ENCODE peak calls at places on chromosomes 12 and 14, in five cellular contexts. One of them, this sample, is unnamed.

GRCh38 chr14:28635387-28635786 is 131.2 kb upstream of the FOXG1 start:
- DNase-seq in K562: peak; percentile 7
- DNase-seq in GM12878: no peak
- DNase-seq in HepG2: peak; percentile 39
- DNase-seq in H1: no peak
- DNase-seq in this sample: peak; percentile 29

GRCh38 chr14:105876158-105876557 is 349.8 kb downstream of the TMEM121 start:
- DNase-seq in K562: no peak
- DNase-seq in GM12878: no peak
- DNase-seq in HepG2: no peak
- DNase-seq in H1: no peak
- DNase-seq in this sample: no peak

GRCh38 chr12:121036810-121037326 is 2.2 kb downstream of the OASL start:
- DNase-seq in K562: no peak
- DNase-seq in GM12878: no peak
- DNase-seq in HepG2: no peak
- DNase-seq in H1: no peak
- DNase-seq in this sample: no peak

GRCh38 chr12:27781680-27782079 is 1.6 kb upstream of the MANSC4 start:
- DNase-seq in K562: no peak
- DNase-seq in GM12878: no peak
- DNase-seq in HepG2: no peak
- DNase-seq in H1: no peak
- DNase-seq in this sample: no peak

GRCh38 chr14:65864993-65865392 is 452.5 kb downstream of the FUT8 start:
- DNase-seq in K562: no peak
- DNase-seq in GM12878: no peak
- DNase-seq in HepG2: no peak
- DNase-seq in H1: no peak
- DNase-seq in this sample: no peak

GRCh38 chr12:106125351-106126085 is 13.2 kb downstream of the NUAK1 start:
- DNase-seq in K562: no peak
- DNase-seq in GM12878: no peak
- DNase-seq in HepG2: no peak
- DNase-seq in H1: no peak
- DNase-seq in this sample: no peak

GRCh38 chr12:49086116-49086515 is 8.5 kb downstream of the DHH start:
- DNase-seq in K562: no peak
- DNase-seq in GM12878: no peak
- DNase-seq in HepG2: no peak
- DNase-seq in H1: no peak
- DNase-seq in this sample: no peak

GRCh38 chr14:54814076-54814475 is 88.5 kb downstream of the GCH1 start:
- DNase-seq in K562: peak; percentile 55
- DNase-seq in GM12878: no peak
- DNase-seq in HepG2: no peak
- DNase-seq in H1: peak; percentile 83
- DNase-seq in this sample: peak; percentile 73

GRCh38 chr12:4027412-4027811 is 154.2 kb upstream of the PARP11 start:
- DNase-seq in K562: no peak
- DNase-seq in GM12878: no peak
- DNase-seq in HepG2: peak; percentile 48
- DNase-seq in H1: no peak
- DNase-seq in this sample: no peak

GRCh38 chr12:989751-990278 is 1.2 kb upstream of the ERC1 start:
- DNase-seq in K562: no peak
- DNase-seq in GM12878: no peak
- DNase-seq in HepG2: peak; percentile 66
- DNase-seq in H1: no peak
- DNase-seq in this sample: peak; percentile 75

GRCh38 chr12:18549598-18549997 is 188.2 kb downstream of the PLCZ1 start:
- DNase-seq in K562: no peak
- DNase-seq in GM12878: no peak
- DNase-seq in HepG2: no peak
- DNase-seq in H1: no peak
- DNase-seq in this sample: no peak

GRCh38 chr14:62897057-62897456 is 148.2 kb downstream of the KCNH5 start:
- DNase-seq in K562: no peak
- DNase-seq in GM12878: no peak
- DNase-seq in HepG2: no peak
- DNase-seq in H1: no peak
- DNase-seq in this sample: no peak

GRCh38 chr12:15601210-15601800 is 187.9 kb downstream of the EPS8 start:
- DNase-seq in K562: no peak
- DNase-seq in GM12878: no peak
- DNase-seq in HepG2: no peak
- DNase-seq in H1: no peak
- DNase-seq in this sample: peak; percentile 62

GRCh38 chr14:35875296-35875695 is 49.2 kb downstream of the BRMS1L start:
- DNase-seq in K562: no peak
- DNase-seq in GM12878: no peak
- DNase-seq in HepG2: no peak
- DNase-seq in H1: no peak
- DNase-seq in this sample: no peak

GRCh38 chr14:75675265-75675960 is 14.4 kb downstream of the TTLL5 start:
- DNase-seq in K562: no peak
- DNase-seq in GM12878: no peak
- DNase-seq in HepG2: no peak
- DNase-seq in H1: no peak
- DNase-seq in this sample: no peak

GRCh38 chr12:39777465-39777864 is 157.9 kb upstream of the ABCD2 start:
- DNase-seq in K562: no peak
- DNase-seq in GM12878: no peak
- DNase-seq in HepG2: no peak
- DNase-seq in H1: no peak
- DNase-seq in this sample: no peak

GRCh38 chr12:47896633-47897032 is 8.2 kb downstream of the VDR start:
- DNase-seq in K562: no peak
- DNase-seq in GM12878: no peak
- DNase-seq in HepG2: no peak
- DNase-seq in H1: no peak
- DNase-seq in this sample: peak; percentile 41

GRCh38 chr12:56574210-56574609 is 52.6 kb downstream of the RBMS2 start:
- DNase-seq in K562: no peak
- DNase-seq in GM12878: no peak
- DNase-seq in HepG2: no peak
- DNase-seq in H1: no peak
- DNase-seq in this sample: no peak

GRCh38 chr12:98606367-98606985 is 13.0 kb downstream of the SLC25A3 start:
- DNase-seq in K562: no peak
- DNase-seq in GM12878: no peak
- DNase-seq in HepG2: no peak
- DNase-seq in H1: no peak
- DNase-seq in this sample: no peak

GRCh38 chr12:29242921-29243431 is 93.9 kb downstream of the FAR2 start:
- DNase-seq in K562: no peak
- DNase-seq in GM12878: no peak
- DNase-seq in HepG2: no peak
- DNase-seq in H1: no peak
- DNase-seq in this sample: no peak

GRCh38 chr12:102990419-102990818 is 32.9 kb downstream of the ASCL1 start:
- DNase-seq in K562: no peak
- DNase-seq in GM12878: no peak
- DNase-seq in HepG2: no peak
- DNase-seq in H1: no peak
- DNase-seq in this sample: no peak

GRCh38 chr12:57110189-57111045 is 745 bp downstream of the STAT6 start:
- DNase-seq in K562: peak; percentile 78
- DNase-seq in GM12878: no peak
- DNase-seq in HepG2: peak; percentile 77
- DNase-seq in H1: peak; percentile 93
- DNase-seq in this sample: peak; percentile 75

GRCh38 chr12:124273630-124274029 is 21.3 kb upstream of the RFLNA start:
- DNase-seq in K562: peak; percentile 85
- DNase-seq in GM12878: peak; percentile 37
- DNase-seq in HepG2: peak; percentile 90
- DNase-seq in H1: peak; percentile 66
- DNase-seq in this sample: peak; percentile 77

GRCh38 chr12:96143392-96143791 is 50.8 kb upstream of the ELK3 start:
- DNase-seq in K562: no peak
- DNase-seq in GM12878: no peak
- DNase-seq in HepG2: no peak
- DNase-seq in H1: no peak
- DNase-seq in this sample: no peak

GRCh38 chr12:93741741-93742085 is 64.5 kb downstream of the CRADD start:
- DNase-seq in K562: peak; percentile 21
- DNase-seq in GM12878: no peak
- DNase-seq in HepG2: peak; percentile 4
- DNase-seq in H1: peak; percentile 57
- DNase-seq in this sample: peak; percentile 29

GRCh38 chr12:89856431-89856830 is 147.8 kb upstream of the ATP2B1 start:
- DNase-seq in K562: no peak
- DNase-seq in GM12878: peak; percentile 85
- DNase-seq in HepG2: no peak
- DNase-seq in H1: no peak
- DNase-seq in this sample: no peak

GRCh38 chr14:32757568-32757967 is 181.1 kb upstream of the NPAS3 start:
- DNase-seq in K562: no peak
- DNase-seq in GM12878: no peak
- DNase-seq in HepG2: no peak
- DNase-seq in H1: no peak
- DNase-seq in this sample: no peak

GRCh38 chr12:64189530-64189929 is 32.6 kb downstream of the KICS2 start:
- DNase-seq in K562: no peak
- DNase-seq in GM12878: no peak
- DNase-seq in HepG2: no peak
- DNase-seq in H1: no peak
- DNase-seq in this sample: no peak

GRCh38 chr12:89976866-89977265 is 268.2 kb upstream of the ATP2B1 start:
- DNase-seq in K562: no peak
- DNase-seq in GM12878: no peak
- DNase-seq in HepG2: no peak
- DNase-seq in H1: no peak
- DNase-seq in this sample: no peak

GRCh38 chr14:68441532-68441931 is 351.3 kb downstream of the ZFP36L1 start:
- DNase-seq in K562: no peak
- DNase-seq in GM12878: no peak
- DNase-seq in HepG2: no peak
- DNase-seq in H1: no peak
- DNase-seq in this sample: no peak

GRCh38 chr14:69873877-69874780 is 5.1 kb upstream of the SMOC1 start:
- DNase-seq in K562: no peak
- DNase-seq in GM12878: no peak
- DNase-seq in HepG2: no peak
- DNase-seq in H1: no peak
- DNase-seq in this sample: no peak

DNA sequence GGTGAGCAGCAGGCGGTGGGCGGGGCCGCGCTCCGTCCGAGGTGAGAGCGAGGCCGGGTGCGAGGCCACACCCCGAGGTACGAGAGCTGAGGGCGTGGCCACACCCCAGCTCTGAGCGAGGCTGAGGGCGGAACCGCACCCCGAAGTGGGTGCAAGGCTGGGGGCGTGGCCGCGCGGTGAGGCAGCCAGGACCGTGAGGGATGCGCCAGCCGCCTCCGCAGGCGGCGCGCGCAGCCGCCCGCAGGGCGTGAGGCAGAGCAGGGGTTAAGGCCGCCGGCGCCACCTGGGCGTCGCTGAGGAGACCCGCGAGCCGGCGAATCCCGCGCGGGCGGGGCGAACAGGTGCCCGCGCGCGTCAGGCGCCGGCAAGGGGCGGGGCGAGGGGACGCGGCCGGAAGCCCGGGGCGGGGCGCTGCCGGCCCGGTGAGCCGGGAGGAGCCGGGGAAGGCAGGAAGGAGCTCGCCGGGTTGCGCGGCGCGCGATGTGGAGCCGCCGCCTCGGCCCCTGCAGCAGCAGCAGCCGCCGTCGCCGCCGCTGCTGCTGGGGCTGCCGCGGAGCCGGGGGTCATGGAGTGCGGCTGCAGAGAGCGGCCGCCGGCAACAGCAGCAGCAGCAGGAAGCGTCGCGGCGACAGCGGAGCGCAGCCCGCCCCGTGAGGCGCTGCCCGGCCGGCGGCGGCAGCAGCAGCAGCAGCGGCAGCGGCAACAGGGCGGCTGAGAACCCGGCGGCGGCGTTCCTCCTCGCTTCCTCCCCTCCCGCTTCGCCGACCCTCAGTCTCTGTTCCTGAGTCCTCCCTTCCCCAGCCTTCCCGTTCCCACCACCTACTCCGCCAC is at the start of gene BICDL1:
- DNase-seq in K562: peak; percentile 97
- DNase-seq in GM12878: peak; percentile 69
- DNase-seq in HepG2: peak; percentile 67
- DNase-seq in H1: peak; percentile 96
- DNase-seq in this sample: peak; percentile 93
- TF ChIP-seq RFX5 in K562: no peak
- TF ChIP-seq RFX5 in GM12878: no peak
- TF ChIP-seq RFX5 in HepG2: no peak
- TF ChIP-seq RFX5 in H1: no peak
- TF ChIP-seq RFX5 in this sample: no peak

GRCh38 chr14:34710006-34710405 is 4.4 kb downstream of the CFL2 start:
- DNase-seq in K562: no peak
- DNase-seq in GM12878: no peak
- DNase-seq in HepG2: no peak
- DNase-seq in H1: no peak
- DNase-seq in this sample: no peak
- TF ChIP-seq HDAC2 in K562: no peak
- TF ChIP-seq HDAC2 in GM12878: no peak
- TF ChIP-seq HDAC2 in HepG2: no peak
- TF ChIP-seq HDAC2 in H1: no peak
- TF ChIP-seq HDAC2 in this sample: no peak

DNA sequence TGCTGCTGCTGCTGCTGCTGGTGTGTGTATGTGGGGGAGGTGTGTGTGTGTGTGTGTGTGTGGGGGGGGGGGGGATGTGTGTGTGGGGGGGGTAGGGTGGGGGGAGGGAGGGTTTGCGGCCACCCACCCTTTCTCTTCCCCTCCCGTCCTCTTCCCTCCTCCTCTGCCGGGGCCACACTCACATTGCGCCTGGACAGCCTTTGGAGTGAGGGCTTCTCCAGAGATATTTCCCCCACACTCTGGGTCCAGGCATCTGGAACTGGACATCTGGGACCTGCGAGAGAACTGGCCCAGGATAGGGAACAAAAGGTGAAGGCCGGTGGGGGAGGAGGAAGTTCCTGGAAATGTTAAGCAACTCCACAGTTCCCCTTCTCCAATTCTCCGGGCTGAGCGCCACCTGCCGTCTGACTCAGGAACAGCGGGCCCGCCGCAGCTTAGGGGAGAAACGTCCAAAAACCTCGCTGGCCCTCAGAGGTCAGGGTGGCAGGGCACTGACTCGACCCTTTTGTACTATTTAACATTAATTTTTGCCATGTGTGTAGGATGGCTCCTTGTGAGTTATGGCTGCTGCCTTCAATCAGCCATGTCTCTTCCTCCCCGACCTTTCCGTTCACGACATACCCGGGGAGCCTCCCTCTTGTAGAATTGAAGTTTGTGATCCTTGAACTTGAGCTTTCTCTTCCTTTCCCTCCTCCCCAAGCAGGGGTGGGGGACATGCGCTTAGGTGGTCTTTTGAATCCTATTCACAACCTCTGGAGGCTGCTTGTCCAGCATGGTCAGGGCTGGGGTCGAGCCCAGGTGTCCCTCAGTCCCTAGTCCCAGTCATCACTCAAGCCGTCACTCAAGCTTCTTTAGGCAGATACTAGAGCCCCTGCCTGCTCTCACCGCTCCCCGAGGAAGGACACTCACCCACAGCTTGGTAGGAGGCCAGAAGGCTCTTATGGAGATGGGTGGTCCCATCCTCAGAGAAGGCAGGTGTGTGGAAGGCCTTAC is at the start of gene C1RL:
- DNase-seq in K562: peak; percentile 69
- DNase-seq in GM12878: no peak
- DNase-seq in HepG2: peak; percentile 89
- DNase-seq in H1: peak; percentile 99
- DNase-seq in this sample: peak; percentile 73
- TF ChIP-seq USF2 in K562: no peak
- TF ChIP-seq USF2 in GM12878: no peak
- TF ChIP-seq USF2 in HepG2: no peak
- TF ChIP-seq USF2 in H1: no peak
- TF ChIP-seq USF2 in this sample: no peak

GRCh38 chr12:131066886-131067490 is 113.3 kb downstream of the ADGRD1 start:
- DNase-seq in K562: no peak
- DNase-seq in GM12878: no peak
- DNase-seq in HepG2: no peak
- DNase-seq in H1: no peak
- DNase-seq in this sample: no peak
- TF ChIP-seq RFX5 in K562: no peak
- TF ChIP-seq RFX5 in GM12878: no peak
- TF ChIP-seq RFX5 in HepG2: no peak
- TF ChIP-seq RFX5 in H1: no peak
- TF ChIP-seq RFX5 in this sample: no peak